ENCODE peak calls at places on chromosomes 4 and X, in six cellular contexts. B is left lung, L is DMS79, X is GM04504, M is progenitor cell of endocrine pancreas, H is AG04449. R is an unnamed sample.

GRCh38 chr4:83890816-83891215 is 354.9 kb downstream of the GPAT3 start:
- DNase-seq in B (no peak), L (no peak), X (no peak), M (no peak), H (no peak), R (no peak)

GRCh38 chr4:2484993-2485392 is 16.1 kb downstream of the RNF4 start:
- DNase-seq in B (peak; percentile 92), L (no peak), X (no peak), M (no peak), H (no peak), R (peak; percentile 58)

GRCh38 chr4:48300004-48300403 is 30.4 kb upstream of the TEC start:
- DNase-seq in B (no peak), L (no peak), X (no peak), M (no peak), H (peak; percentile 40), R (no peak)

GRCh38 chr4:55125763-55126541 is 557 bp upstream of the KDR start:
- DNase-seq in B (no peak), L (no peak), X (no peak), M (no peak), H (no peak), R (no peak)

GRCh38 chrX:47297874-47298273 is 65.1 kb downstream of the USP11 start:
- DNase-seq in B (no peak), L (no peak), X (no peak), M (no peak), H (no peak), R (no peak)

GRCh38 chr4:136562842-136563241 is 969.5 kb downstream of the PCDH18 start:
- DNase-seq in B (no peak), L (no peak), X (no peak), M (no peak), H (no peak), R (no peak)

GRCh38 chr4:48109413-48110263 is 24.4 kb downstream of the TXK start:
- DNase-seq in B (no peak), L (no peak), X (no peak), M (no peak), H (no peak), R (no peak)

GRCh38 chr4:184471872-184472539 is 2.3 kb downstream of the IRF2 start:
- DNase-seq in B (no peak), L (no peak), X (no peak), M (no peak), H (no peak), R (peak; percentile 27)

GRCh38 chrX:71998836-71999509 is 88.3 kb downstream of the NHSL2 start:
- DNase-seq in B (no peak), L (no peak), X (no peak), M (no peak), H (no peak), R (peak; percentile 28)

GRCh38 chr4:100288811-100289529 is 98.7 kb upstream of the DDIT4L start:
- DNase-seq in B (no peak), L (no peak), X (no peak), M (no peak), H (no peak), R (no peak)

GRCh38 chr4:118942465-118942864 is 53.8 kb downstream of the SYNPO2 start:
- DNase-seq in B (no peak), L (no peak), X (peak; percentile 46), M (no peak), H (no peak), R (no peak)